ENCODE peak calls at places on chromosomes 7 and 10, in six cellular contexts. B is stimulated activated CD4-positive, alpha-beta T cell treated with anti-CD3 and anti-CD28 coated beads, Interleukin-1b, Interleukin-23, amount 100 ng/mL, for 24 hours; V is G401; C is dermis microvascular lymphatic vessel endothelial cell; H is heart right ventricle; D is hepatocyte. U is an unnamed sample.

GRCh38 chr7:148447221-148447845 is 143.2 kb upstream of the C7orf33 start:
- DNase-seq in H (no peak), V (no peak), D (no peak), B (no peak), C (no peak), U (no peak)

GRCh38 chr7:92550194-92550593 is 21.6 kb downstream of the RBM48 start:
- DNase-seq in C (peak), B (no peak), D (no peak), H (peak), V (no peak), U (no peak)

GRCh38 chr10:1737222-1738061 is at the start of gene ADARB2:
- DNase-seq in V (peak), C (no peak), B (peak), H (peak), D (peak), U (no peak)

GRCh38 chr7:38276096-38276857 is 2.8 kb upstream of the TARP start:
- DNase-seq in D (no peak), C (no peak), H (no peak), V (no peak), B (no peak), U (no peak)

GRCh38 chr7:44914992-44915607 is 29.8 kb upstream of the PURB start:
- DNase-seq in H (no peak), V (no peak), C (no peak), B (peak), D (no peak), U (no peak)

GRCh38 chr10:101888251-101888949 is 44.8 kb upstream of the KCNIP2 start:
- DNase-seq in B (no peak), H (no peak), V (peak), C (no peak), D (no peak), U (no peak)

GRCh38 chr7:8388257-8388625 is 45.2 kb upstream of the NXPH1 start:
- DNase-seq in B (no peak), C (no peak), H (no peak), V (no peak), D (no peak), U (no peak)

GRCh38 chr7:7169296-7169695 is 13.0 kb upstream of the C1GALT1 start:
- DNase-seq in D (no peak), B (no peak), C (no peak), V (no peak), H (no peak), U (no peak)

GRCh38 chr7:154852205-154852604 is 150.7 kb downstream of the PAXIP1 start:
- DNase-seq in B (no peak), C (no peak), V (no peak), D (no peak), H (no peak), U (no peak)

GRCh38 chr7:13830604-13830915 is 158.9 kb downstream of the ETV1 start:
- DNase-seq in H (no peak), B (no peak), V (no peak), D (no peak), C (peak), U (no peak)

GRCh38 chr10:100826983-100827818 is 81.8 kb downstream of the PAX2 start:
- DNase-seq in B (no peak), C (peak), H (no peak), D (peak), V (peak), U (no peak)

GRCh38 chr7:6419310-6419773 is 28.4 kb downstream of the DAGLB start:
- DNase-seq in H (peak), V (peak), B (no peak), D (no peak), C (no peak), U (no peak)

GRCh38 chr10:71225291-71226058 is 13.1 kb downstream of the UNC5B start:
- DNase-seq in B (no peak), H (no peak), D (no peak), V (peak), C (no peak), U (no peak)

GRCh38 chr10:13270877-13271551 is 28.9 kb downstream of the PHYH start:
- DNase-seq in H (no peak), D (peak), B (no peak), V (no peak), C (no peak), U (no peak)

GRCh38 chr10:104197364-104197763 is 34.8 kb downstream of the CFAP43 start:
- DNase-seq in C (no peak), V (no peak), H (no peak), B (no peak), D (peak), U (no peak)

GRCh38 chr7:30649717-30650116 is 32.5 kb downstream of the CRHR2 start:
- DNase-seq in C (no peak), D (no peak), H (no peak), B (no peak), V (no peak), U (no peak)

GRCh38 chr7:41298343-41298875 is 404.5 kb downstream of the INHBA start:
- DNase-seq in V (no peak), D (no peak), C (no peak), B (no peak), H (no peak), U (no peak)

GRCh38 chr7:128041203-128041602 is 10.0 kb upstream of the LRRC4 start:
- DNase-seq in V (no peak), C (peak), D (no peak), B (no peak), H (no peak), U (no peak)

GRCh38 chr7:27605689-27606269 is 56.9 kb downstream of the HIBADH start:
- DNase-seq in V (no peak), D (peak), H (no peak), C (peak), B (no peak), U (no peak)

GRCh38 chr7:106190589-106191330 is 78.6 kb upstream of the SYPL1 start:
- DNase-seq in B (no peak), C (peak), V (no peak), H (no peak), D (no peak), U (no peak)

GRCh38 chr10:71085689-71086438 is 126.5 kb upstream of the UNC5B start:
- DNase-seq in B (no peak), H (peak), D (peak), V (no peak), C (no peak), U (no peak)

GRCh38 chr10:79184141-79184625 is 115.4 kb downstream of the ZMIZ1 start:
- DNase-seq in D (peak), V (no peak), H (no peak), B (no peak), C (peak), U (no peak)

GRCh38 chr10:99418910-99419624 is 11.4 kb downstream of the GOT1 start:
- DNase-seq in H (no peak), D (no peak), C (no peak), V (no peak), B (no peak), U (no peak)